ENCODE peak calls at places on chromosome 13, in nine cellular contexts. G is brain microvascular endothelial cell; T is choroid plexus epithelial cell; A is activated naive CD4-positive, alpha-beta T cell; J is dorsolateral prefrontal cortex; H is DMS153; P is uterus; K is OCI-LY7; D is stimulated activated CD4-positive, alpha-beta T cell treated with anti-CD3 and anti-CD28 coated beads, Interleukin-1b, Interleukin-23, amount 100 ng/mL, for 24 hours. Z is an unnamed sample.

GRCh38 chr13:38687246-38688229 is 661 bp downstream of the FREM2 start:
- DNase-seq in G (peak), T (peak), A (no peak), J (peak), H (no peak), P (no peak), K (no peak), D (no peak), Z (no peak)

GRCh38 chr13:96780105-96780504 is 214.2 kb downstream of the OXGR1 start:
- DNase-seq in G (peak), T (no peak), A (no peak), J (no peak), H (no peak), P (no peak), K (no peak), D (no peak), Z (no peak)

GRCh38 chr13:45658586-45659235 is 43.2 kb upstream of the ERICH6B start:
- DNase-seq in G (peak), T (peak), A (no peak), J (no peak), H (no peak), P (no peak), K (no peak), D (no peak), Z (no peak)

GRCh38 chr13:100356889-100357288 is 231.7 kb downstream of the GGACT start:
- DNase-seq in G (no peak), T (peak), A (no peak), J (no peak), H (no peak), P (no peak), K (no peak), D (no peak), Z (no peak)

GRCh38 chr13:23608704-23609413 is 38.6 kb downstream of the TNFRSF19 start:
- DNase-seq in G (peak), T (peak), A (no peak), J (no peak), H (no peak), P (peak), K (no peak), D (no peak), Z (no peak)

GRCh38 chr13:50745542-50745941 is 98.0 kb downstream of the DLEU7 start:
- DNase-seq in G (no peak), T (no peak), A (no peak), J (no peak), H (no peak), P (no peak), K (no peak), D (no peak), Z (no peak)

GRCh38 chr13:73521291-73521626 is 462.5 kb downstream of the KLF5 start:
- DNase-seq in G (no peak), T (no peak), A (no peak), J (no peak), H (peak), P (no peak), K (no peak), D (no peak), Z (no peak)

GRCh38 chr13:51501592-51502205 is 48.9 kb upstream of the INTS6 start:
- DNase-seq in G (no peak), T (peak), A (no peak), J (no peak), H (no peak), P (no peak), K (no peak), D (no peak), Z (no peak)

GRCh38 chr13:102131246-102131645 is 270.6 kb downstream of the FGF14 start:
- DNase-seq in G (no peak), T (no peak), A (no peak), J (no peak), H (no peak), P (no peak), K (no peak), D (no peak), Z (no peak)

GRCh38 chr13:113539822-113540221 is 44.7 kb upstream of the TFDP1 start:
- DNase-seq in G (no peak), T (no peak), A (no peak), J (peak), H (no peak), P (no peak), K (no peak), D (no peak), Z (no peak)

GRCh38 chr13:20398459-20398858 is 127.2 kb downstream of the CRYL1 start:
- DNase-seq in G (no peak), T (no peak), A (no peak), J (no peak), H (no peak), P (no peak), K (no peak), D (no peak), Z (no peak)

GRCh38 chr13:62747629-62748028 is 1332.0 kb upstream of the PCDH20 start:
- DNase-seq in G (no peak), T (peak), A (no peak), J (no peak), H (no peak), P (no peak), K (no peak), D (no peak), Z (no peak)

GRCh38 chr13:49240017-49240416 is 7.7 kb upstream of the CDADC1 start:
- DNase-seq in G (peak), T (peak), A (no peak), J (no peak), H (no peak), P (no peak), K (peak), D (no peak), Z (no peak)

GRCh38 chr13:35953537-35954206 is 177.5 kb downstream of the DCLK1 start:
- DNase-seq in G (peak), T (peak), A (no peak), J (peak), H (peak), P (peak), K (peak), D (no peak), Z (no peak)

GRCh38 chr13:31910633-31911032 is 120.9 kb upstream of the FRY start:
- DNase-seq in G (no peak), T (no peak), A (no peak), J (no peak), H (no peak), P (no peak), K (no peak), D (no peak), Z (no peak)

GRCh38 chr13:64158910-64159309 is 2743.3 kb upstream of the PCDH20 start:
- DNase-seq in G (peak), T (peak), A (no peak), J (no peak), H (no peak), P (no peak), K (no peak), D (no peak), Z (no peak)

GRCh38 chr13:20814224-20814910 is 40.6 kb upstream of the EEF1AKMT1 start:
- DNase-seq in G (peak), T (peak), A (no peak), J (no peak), H (no peak), P (peak), K (no peak), D (no peak), Z (no peak)

GRCh38 chr13:27790523-27790922 is 1.8 kb upstream of the GSX1 start:
- DNase-seq in G (no peak), T (no peak), A (no peak), J (no peak), H (no peak), P (no peak), K (no peak), D (no peak), Z (no peak)

GRCh38 chr13:33174980-33175379 is 110.6 kb downstream of the STARD13 start:
- DNase-seq in G (no peak), T (no peak), A (no peak), J (no peak), H (no peak), P (no peak), K (no peak), D (no peak), Z (no peak)

GRCh38 chr13:113863511-113864302 is at the start of gene GAS6:
- DNase-seq in G (no peak), T (peak), A (no peak), J (peak), H (no peak), P (peak), K (no peak), D (no peak), Z (no peak)

GRCh38 chr13:97280478-97280877 is 58.3 kb downstream of the MBNL2 start:
- DNase-seq in G (no peak), T (no peak), A (no peak), J (no peak), H (no peak), P (no peak), K (no peak), D (no peak), Z (no peak)

GRCh38 chr13:40064723-40065122 is 409.3 kb downstream of the COG6 start:
- DNase-seq in G (peak), T (peak), A (no peak), J (no peak), H (no peak), P (peak), K (no peak), D (no peak), Z (no peak)

GRCh38 chr13:114155923-114156883 is 22.9 kb upstream of the CFAP97D2 start:
- DNase-seq in G (no peak), T (no peak), A (no peak), J (no peak), H (no peak), P (no peak), K (no peak), D (no peak), Z (no peak)

GRCh38 chr13:40916207-40916998 is 102.7 kb downstream of the ELF1 start:
- DNase-seq in G (peak), T (no peak), A (no peak), J (no peak), H (no peak), P (no peak), K (no peak), D (no peak), Z (no peak)

GRCh38 chr13:105142556-105142955 is 1392.9 kb downstream of the EFNB2 start:
- DNase-seq in G (no peak), T (no peak), A (no peak), J (no peak), H (no peak), P (no peak), K (no peak), D (no peak), Z (no peak)

GRCh38 chr13:100673831-100674362 is 698 bp downstream of the TMTC4 start:
- DNase-seq in G (peak), T (peak), A (no peak), J (peak), H (no peak), P (peak), K (peak), D (no peak), Z (peak)

GRCh38 chr13:111854403-111854802 is 212.5 kb upstream of the SOX1 start:
- DNase-seq in G (no peak), T (no peak), A (no peak), J (no peak), H (peak), P (no peak), K (no peak), D (no peak), Z (no peak)

GRCh38 chr13:108376308-108376707 is 106.8 kb downstream of the TNFSF13B start:
- DNase-seq in G (no peak), T (no peak), A (no peak), J (no peak), H (no peak), P (no peak), K (no peak), D (no peak), Z (no peak)

GRCh38 chr13:24083141-24083540 is 77.4 kb upstream of the SPATA13 start:
- DNase-seq in G (no peak), T (no peak), A (no peak), J (no peak), H (no peak), P (no peak), K (no peak), D (no peak), Z (no peak)

GRCh38 chr13:50805805-50806204 is 37.7 kb downstream of the DLEU7 start:
- DNase-seq in G (no peak), T (peak), A (no peak), J (no peak), H (no peak), P (no peak), K (peak), D (no peak), Z (no peak)

GRCh38 chr13:37192986-37193385 is 87.5 kb upstream of the CSNK1A1L start:
- DNase-seq in G (no peak), T (peak), A (no peak), J (no peak), H (no peak), P (no peak), K (no peak), D (no peak), Z (no peak)

GRCh38 chr13:50587839-50588373 is 255.6 kb downstream of the DLEU7 start:
- DNase-seq in G (no peak), T (no peak), A (no peak), J (no peak), H (no peak), P (no peak), K (no peak), D (no peak), Z (no peak)

GRCh38 chr13:51435002-51435578 is 17.7 kb downstream of the INTS6 start:
- DNase-seq in G (no peak), T (peak), A (no peak), J (no peak), H (no peak), P (no peak), K (peak), D (no peak), Z (no peak)

GRCh38 chr13:109870281-109871017 is 84.1 kb upstream of the IRS2 start:
- DNase-seq in G (no peak), T (no peak), A (no peak), J (no peak), H (no peak), P (no peak), K (no peak), D (no peak), Z (no peak)

GRCh38 chr13:51645154-51645650 is 60.9 kb downstream of the WDFY2 start:
- DNase-seq in G (peak), T (peak), A (no peak), J (no peak), H (no peak), P (no peak), K (peak), D (no peak), Z (no peak)

GRCh38 chr13:106986033-106986484 is 418.1 kb upstream of the ARGLU1 start:
- DNase-seq in G (peak), T (peak), A (no peak), J (no peak), H (no peak), P (no peak), K (no peak), D (no peak), Z (no peak)